ENCODE peak calls at places on chromosomes 6 and 20, in five cellular contexts. I is suprapubic skin, L is A549, G is psoas muscle, X is left ventricle myocardium inferior. Y is an unnamed sample.

GRCh38 chr6:119077643-119078448 is 618 bp downstream of the FAM184A start:
- DNase-seq in I (peak), L (no peak), G (no peak), X (no peak), Y (peak)

GRCh38 chr6:35473075-35473848 is 5.1 kb downstream of the RPL10A start:
- DNase-seq in X (no peak), I (no peak), L (no peak), G (no peak), Y (no peak)

GRCh38 chr6:44162876-44163625 is 4.4 kb downstream of the CAPN11 start:
- DNase-seq in G (no peak), I (no peak), X (no peak), L (no peak), Y (no peak)

GRCh38 chr6:151209071-151209831 is 30.5 kb upstream of the AKAP12 start:
- DNase-seq in X (no peak), G (no peak), I (no peak), L (no peak), Y (peak)

GRCh38 chr6:63597142-63598000 is 25.1 kb downstream of the LOC128125822 start:
- DNase-seq in I (no peak), X (no peak), L (no peak), G (no peak), Y (no peak)

GRCh38 chr6:157123245-157123644 is 200.1 kb downstream of the TMEM242 start:
- DNase-seq in X (no peak), G (no peak), I (no peak), L (no peak), Y (no peak)

GRCh38 chr6:150987371-150987828 is 121.9 kb downstream of the MTHFD1L start:
- DNase-seq in I (no peak), G (no peak), L (peak), X (no peak), Y (no peak)

GRCh38 chr6:125584468-125584939 is 164.9 kb upstream of the HEY2 start:
- DNase-seq in I (no peak), X (peak), G (peak), L (peak), Y (no peak)

GRCh38 chr6:14108571-14109410 is 8.8 kb upstream of the CD83 start:
- DNase-seq in L (no peak), I (no peak), X (no peak), G (no peak), Y (peak)

GRCh38 chr6:109865968-109866367 is 112.1 kb upstream of the GPR6 start:
- DNase-seq in G (no peak), I (no peak), X (no peak), L (no peak), Y (no peak)

GRCh38 chr6:134217110-134217509 is 100.8 kb downstream of the SGK1 start:
- DNase-seq in X (no peak), I (no peak), L (no peak), G (no peak), Y (no peak)

GRCh38 chr20:4601630-4602296 is 119.9 kb upstream of the PRND start:
- DNase-seq in I (no peak), L (no peak), G (no peak), X (peak), Y (peak)

GRCh38 chr6:20916081-20916480 is 381.8 kb downstream of the CDKAL1 start:
- DNase-seq in I (no peak), L (no peak), G (no peak), X (no peak), Y (no peak)

GRCh38 chr20:11375966-11376365 is 541.7 kb upstream of the BTBD3 start:
- DNase-seq in G (no peak), X (no peak), L (no peak), I (no peak), Y (no peak)

GRCh38 chr6:21166754-21167153 is 426.8 kb upstream of the SOX4 start:
- DNase-seq in I (no peak), X (no peak), L (no peak), G (no peak), Y (no peak)

GRCh38 chr6:10520468-10520867 is 683 bp upstream of the GCNT2 start:
- DNase-seq in L (no peak), I (no peak), G (no peak), X (no peak), Y (no peak)

GRCh38 chr6:39897699-39898098 is 36.6 kb downstream of the MOCS1 start:
- DNase-seq in X (no peak), G (no peak), L (no peak), I (peak), Y (no peak)

GRCh38 chr6:151391471-151392428 is at the start of gene ZBTB2:
- DNase-seq in I (peak), X (peak), G (peak), L (peak), Y (peak)

GRCh38 chr20:12028771-12029170 is 111.1 kb downstream of the BTBD3 start:
- DNase-seq in I (no peak), G (no peak), L (no peak), X (no peak), Y (no peak)

GRCh38 chr6:11093591-11094410 is at the start of gene SMIM13:
- DNase-seq in I (peak), G (peak), X (peak), L (peak), Y (peak)

GRCh38 chr6:170224694-170225660 is 65.9 kb downstream of the DLL1 start:
- DNase-seq in I (peak), L (no peak), G (no peak), X (no peak), Y (peak)

GRCh38 chr6:131807644-131808459 is at the start of gene ENPP1:
- DNase-seq in I (peak), G (peak), L (peak), X (peak), Y (peak)

GRCh38 chr6:56593801-56594318 is 48.8 kb downstream of the DST start:
- DNase-seq in X (no peak), G (no peak), I (no peak), L (no peak), Y (no peak)

GRCh38 chr6:110140650-110141049 is 38.8 kb downstream of the WASF1 start:
- DNase-seq in X (no peak), I (no peak), L (peak), G (no peak), Y (no peak)

GRCh38 chr20:44001667-44002596 is 87.3 kb downstream of the TOX2 start:
- DNase-seq in L (no peak), I (peak), X (no peak), G (no peak), Y (no peak)

GRCh38 chr20:11454966-11455799 is 462.5 kb upstream of the BTBD3 start:
- DNase-seq in G (no peak), X (no peak), I (no peak), L (peak), Y (peak)

GRCh38 chr6:82624251-82624650 is 260.6 kb downstream of the TPBG start:
- DNase-seq in L (no peak), X (no peak), I (no peak), G (no peak), Y (no peak)

GRCh38 chr6:41009669-41010068 is 29.4 kb downstream of the UNC5CL start:
- DNase-seq in L (no peak), I (no peak), G (no peak), X (no peak), Y (no peak)

GRCh38 chr6:20056350-20056992 is 155.8 kb downstream of the MBOAT1 start:
- DNase-seq in G (no peak), I (no peak), X (no peak), L (peak), Y (peak)

GRCh38 chr6:29631860-29632731 is 887 bp downstream of the GABBR1 start:
- DNase-seq in X (peak), L (peak), I (peak), G (peak), Y (peak)

GRCh38 chr6:19712012-19712688 is 125.0 kb upstream of the ID4 start:
- DNase-seq in X (no peak), I (no peak), L (peak), G (no peak), Y (no peak)

GRCh38 chr6:53483423-53484353 is 61.2 kb downstream of the GCLC start:
- DNase-seq in X (peak), I (no peak), G (peak), L (no peak), Y (no peak)

GRCh38 chr6:66926060-66926459 is 1219.0 kb upstream of the EYS start:
- DNase-seq in G (no peak), L (peak), I (no peak), X (no peak), Y (no peak)

GRCh38 chr6:157013649-157014365 is 236.6 kb downstream of the ARID1B start:
- DNase-seq in G (no peak), I (no peak), L (no peak), X (no peak), Y (no peak)

GRCh38 chr6:125658759-125659431 is 90.5 kb upstream of the HEY2 start:
- DNase-seq in X (peak), I (no peak), G (no peak), L (peak), Y (no peak)

GRCh38 chr6:56890683-56891429 is 64.1 kb upstream of the BEND6 start:
- DNase-seq in X (no peak), I (no peak), G (no peak), L (peak), Y (no peak)

GRCh38 chr6:35602133-35602946 is 86.4 kb downstream of the FKBP5 start:
- DNase-seq in I (no peak), L (no peak), X (no peak), G (no peak), Y (no peak)

GRCh38 chr20:32672315-32672981 is 1.3 kb downstream of the C20orf203 start:
- DNase-seq in G (no peak), L (no peak), X (no peak), I (no peak), Y (no peak)

GRCh38 chr6:157364705-157365104 is 16.3 kb upstream of the ZDHHC14 start:
- DNase-seq in X (no peak), L (no peak), I (no peak), G (no peak), Y (no peak)

GRCh38 chr6:96016781-96017180 is 1.0 kb downstream of the FUT9 start:
- DNase-seq in G (no peak), X (no peak), L (no peak), I (no peak), Y (no peak)

DNA sequence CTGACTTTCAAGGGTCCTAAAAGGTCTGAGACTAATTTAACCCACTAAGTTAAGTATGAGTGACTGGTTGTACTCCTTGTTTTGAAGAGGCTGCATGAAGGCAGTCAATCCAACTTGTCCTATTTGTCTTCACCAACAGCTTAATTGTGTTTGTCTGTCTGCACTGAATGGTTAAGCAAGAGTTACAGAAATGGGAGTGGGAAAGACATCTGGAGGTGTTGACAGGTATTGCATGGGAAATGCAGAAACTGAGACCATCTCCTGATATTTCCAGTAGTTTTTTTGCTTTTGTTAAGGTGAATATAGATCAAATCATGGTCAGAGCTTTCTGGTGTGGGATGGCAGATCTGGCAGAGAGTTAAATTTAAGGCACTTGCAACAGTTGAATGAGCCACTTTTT is 6.5 kb downstream of the FUT9 start:
- DNase-seq in L (no peak), G (no peak), I (no peak), X (no peak), Y (no peak)
- TF ChIP-seq CTCF in L (no peak), G (no peak), I (no peak), X (no peak), Y (no peak)

GRCh38 chr6:37027036-37027720 is 21.7 kb downstream of the FGD2 start:
- DNase-seq in L (no peak), G (no peak), I (no peak), X (no peak), Y (no peak)

GRCh38 chr6:37032239-37032638 is 26.8 kb downstream of the FGD2 start:
- DNase-seq in L (no peak), X (no peak), I (no peak), G (no peak), Y (no peak)

GRCh38 chr6:37030599-37030998 is 25.1 kb downstream of the FGD2 start:
- DNase-seq in I (no peak), L (no peak), G (no peak), X (no peak), Y (no peak)

GRCh38 chr6:37027811-37028469 is 22.5 kb downstream of the FGD2 start:
- DNase-seq in G (no peak), L (no peak), I (no peak), X (no peak), Y (no peak)

DNA sequence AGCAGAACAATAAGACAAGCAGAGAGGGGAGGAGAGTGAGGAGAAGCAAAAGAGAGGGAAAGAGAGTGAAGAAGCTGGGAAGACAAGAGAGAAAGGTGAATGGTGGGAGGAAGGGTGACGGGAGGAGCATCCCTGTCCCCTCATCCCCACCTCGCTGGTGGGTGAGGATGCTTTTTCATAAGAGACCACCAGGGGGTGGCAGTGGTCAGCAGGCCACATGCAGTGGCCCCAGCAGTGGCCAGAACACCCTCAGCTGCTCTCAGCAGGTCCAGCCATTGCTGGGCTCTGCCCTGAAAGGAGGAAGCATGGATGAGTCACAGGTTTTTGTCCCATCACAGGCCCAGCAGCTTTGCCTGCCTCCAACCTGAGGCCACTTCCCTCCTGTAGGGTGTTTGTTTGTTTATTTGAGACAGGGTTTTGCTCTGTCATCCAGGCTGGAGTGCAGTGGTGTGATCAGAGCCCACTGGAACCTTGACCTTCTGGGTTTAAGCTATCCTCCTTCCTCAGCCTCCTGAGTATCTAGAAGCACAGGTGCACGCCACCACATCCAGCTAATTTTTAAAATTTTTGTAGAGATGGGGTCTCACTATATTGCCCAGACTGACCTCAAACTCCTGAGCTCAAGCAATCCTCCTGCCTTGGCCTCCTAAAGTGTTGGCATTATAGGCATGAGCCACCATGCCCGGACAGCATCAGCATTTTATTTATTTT is 23.9 kb downstream of the FGD2 start:
- DNase-seq in X (peak), I (no peak), G (peak), L (peak), Y (peak)
- TF ChIP-seq CTCF in X (peak), I (peak), G (peak), L (peak), Y (peak)

GRCh38 chr20:17682889-17683198 is 802 bp upstream of the RRBP1 start:
- DNase-seq in I (no peak), L (no peak), X (no peak), G (no peak), Y (no peak)
- TF ChIP-seq CTCF in I (no peak), L (no peak), X (no peak), G (no peak), Y (no peak)

GRCh38 chr6:99219788-99220187 is 129.7 kb downstream of the FAXC start:
- DNase-seq in X (no peak), L (peak), G (no peak), I (no peak), Y (peak)
- TF ChIP-seq CTCF in X (no peak), L (no peak), G (no peak), I (no peak), Y (no peak)

GRCh38 chr6:83707829-83708545 is 914 bp downstream of the SNAP91 start:
- DNase-seq in L (no peak), I (no peak), X (no peak), G (no peak), Y (no peak)
- TF ChIP-seq CTCF in L (no peak), I (no peak), X (no peak), G (no peak), Y (no peak)

GRCh38 chr6:116078522-116078921 is 17.8 kb upstream of the FRK start:
- DNase-seq in G (no peak), X (no peak), I (no peak), L (no peak), Y (no peak)
- TF ChIP-seq CTCF in G (no peak), X (no peak), I (no peak), L (no peak), Y (no peak)

GRCh38 chr20:37342231-37343177 is 3.4 kb upstream of the SRC start:
- DNase-seq in G (no peak), I (no peak), L (peak), X (no peak), Y (no peak)
- TF ChIP-seq CTCF in G (no peak), I (no peak), L (no peak), X (no peak), Y (no peak)

GRCh38 chr6:120947111-120947510 is 387.2 kb downstream of the TBC1D32 start:
- DNase-seq in I (no peak), L (no peak), X (no peak), G (no peak), Y (no peak)

GRCh38 chr6:120951258-120951657 is 383.0 kb downstream of the TBC1D32 start:
- DNase-seq in L (no peak), X (no peak), G (no peak), I (no peak), Y (no peak)

DNA sequence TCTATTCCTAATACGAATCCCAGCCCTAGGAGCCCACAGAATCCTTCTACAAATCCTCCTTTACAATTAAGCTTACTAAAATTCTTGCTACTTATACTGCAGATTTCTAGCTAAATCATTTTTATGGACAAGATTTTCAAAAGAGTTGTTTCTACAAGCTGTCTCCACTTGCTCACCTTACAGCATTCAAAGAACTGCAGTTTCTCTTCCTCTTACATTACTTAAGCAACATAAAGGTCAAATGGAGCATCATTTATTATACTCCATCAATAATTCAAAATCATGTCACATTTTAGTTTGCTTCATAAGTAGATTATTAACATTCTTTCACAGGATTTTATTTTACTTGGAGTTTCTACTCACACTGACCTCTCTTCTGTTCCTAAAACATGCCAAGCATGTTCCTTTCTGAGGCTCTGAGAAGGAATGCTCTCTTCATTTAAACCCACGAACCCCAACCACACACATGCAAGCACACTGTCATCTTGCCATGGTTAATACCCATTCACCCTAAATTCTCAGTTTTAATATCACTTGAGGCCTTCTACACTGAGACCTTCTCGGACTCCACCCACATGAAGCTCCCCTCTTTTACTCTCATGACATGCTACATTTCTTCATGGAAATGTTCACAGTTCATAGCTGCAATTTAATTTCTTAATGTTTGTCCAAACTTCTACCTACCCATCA is 388.2 kb downstream of the TBC1D32 start:
- DNase-seq in I (no peak), G (no peak), X (no peak), L (no peak), Y (no peak)
- TF ChIP-seq CTCF in I (no peak), G (no peak), X (no peak), L (no peak), Y (no peak)

GRCh38 chr6:128885381-128885780 is 2.4 kb downstream of the LAMA2 start:
- DNase-seq in I (no peak), L (no peak), X (no peak), G (no peak), Y (no peak)

GRCh38 chr6:128882560-128882959 is 378 bp upstream of the LAMA2 start:
- DNase-seq in X (no peak), L (no peak), I (no peak), G (no peak), Y (no peak)

GRCh38 chr6:128888444-128889175 is 5.7 kb downstream of the LAMA2 start:
- DNase-seq in G (no peak), X (no peak), I (no peak), L (no peak), Y (no peak)

GRCh38 chr6:128882991-128883571 is at the start of gene LAMA2:
- DNase-seq in G (peak), L (no peak), I (peak), X (peak), Y (no peak)
- TF ChIP-seq CTCF in G (peak), L (no peak), I (no peak), X (peak), Y (no peak)

Y was measured in Calu3.